ENCODE peak calls at places on chromosomes 16 and 17, in five cellular contexts. R, G, D, O and K are unnamed samples.

GRCh38 chr17:76938009-76938408 is 69.8 kb downstream of the MGAT5B start:
- DNase-seq in R (no peak), G (no peak), D (no peak), O (no peak), K (no peak)

GRCh38 chr17:59652119-59652518 is 32.4 kb downstream of the CLTC start:
- DNase-seq in R (no peak), G (no peak), D (peak; percentile 88), O (no peak), K (peak; percentile 44)

GRCh38 chr16:79610771-79611170 is 10.2 kb upstream of the MAF start:
- DNase-seq in R (no peak), G (no peak), D (no peak), O (no peak), K (no peak)

GRCh38 chr17:47622179-47622549 is 27.6 kb upstream of the KPNB1 start:
- DNase-seq in R (no peak), G (no peak), D (no peak), O (no peak), K (no peak)

GRCh38 chr17:63399316-63399715 is 46.8 kb downstream of the CYB561 start:
- DNase-seq in R (no peak), G (no peak), D (peak; percentile 70), O (no peak), K (peak; percentile 55)

GRCh38 chr17:8939496-8940334 is 25.8 kb downstream of the PIK3R5 start:
- DNase-seq in R (no peak), G (peak; percentile 42), D (no peak), O (no peak), K (no peak)

GRCh38 chr16:15607700-15608396 is 35.1 kb downstream of the MARF1 start:
- DNase-seq in R (no peak), G (no peak), D (peak; percentile 82), O (peak; percentile 17), K (peak; percentile 85)

GRCh38 chr17:45108595-45109521 is 23.5 kb downstream of the PLCD3 start:
- DNase-seq in R (no peak), G (no peak), D (no peak), O (no peak), K (no peak)

GRCh38 chr17:2101448-2102257 is 46.8 kb downstream of the HIC1 start:
- DNase-seq in R (no peak), G (no peak), D (no peak), O (no peak), K (no peak)

GRCh38 chr17:1786708-1787107 is 24.8 kb downstream of the SERPINF1 start:
- DNase-seq in R (no peak), G (no peak), D (peak; percentile 16), O (no peak), K (no peak)

GRCh38 chr16:2042171-2042570 is 5.5 kb downstream of the NTHL1 start:
- DNase-seq in R (no peak), G (no peak), D (no peak), O (no peak), K (no peak)

GRCh38 chr16:20916289-20916688 is 15.7 kb downstream of the LYRM1 start:
- DNase-seq in R (no peak), G (no peak), D (no peak), O (no peak), K (no peak)

GRCh38 chr16:28293589-28293935 is 1.2 kb downstream of the SBK1 start:
- DNase-seq in R (no peak), G (no peak), D (no peak), O (no peak), K (no peak)
- H3K4ac ChIP-seq in R (peak overlapping the region; percentile 24), G (no peak overlapping the region), D (no peak overlapping the region), O (peak overlapping the region; percentile 75), K (no peak overlapping the region)

GRCh38 chr16:85620403-85620802 is 7.3 kb downstream of the GSE1 start:
- DNase-seq in R (no peak), G (no peak), D (no peak), O (no peak), K (no peak)

GRCh38 chr16:85619089-85619850 is 6.1 kb downstream of the GSE1 start:
- DNase-seq in R (no peak), G (no peak), D (no peak), O (no peak), K (no peak)

GRCh38 chr16:85616608-85617311 is 3.6 kb downstream of the GSE1 start:
- DNase-seq in R (no peak), G (no peak), D (no peak), O (no peak), K (peak; percentile 71)

GRCh38 chr16:85617948-85618347 is 4.8 kb downstream of the GSE1 start:
- DNase-seq in R (no peak), G (no peak), D (no peak), O (no peak), K (no peak)

GRCh38 chr16:85618509-85618908 is 5.4 kb downstream of the GSE1 start:
- DNase-seq in R (no peak), G (no peak), D (no peak), O (no peak), K (no peak)
- H3K23ac ChIP-seq in R (no peak overlapping the region), G (no peak overlapping the region), D (no peak overlapping the region), O (no peak overlapping the region), K (no peak overlapping the region)

DNA sequence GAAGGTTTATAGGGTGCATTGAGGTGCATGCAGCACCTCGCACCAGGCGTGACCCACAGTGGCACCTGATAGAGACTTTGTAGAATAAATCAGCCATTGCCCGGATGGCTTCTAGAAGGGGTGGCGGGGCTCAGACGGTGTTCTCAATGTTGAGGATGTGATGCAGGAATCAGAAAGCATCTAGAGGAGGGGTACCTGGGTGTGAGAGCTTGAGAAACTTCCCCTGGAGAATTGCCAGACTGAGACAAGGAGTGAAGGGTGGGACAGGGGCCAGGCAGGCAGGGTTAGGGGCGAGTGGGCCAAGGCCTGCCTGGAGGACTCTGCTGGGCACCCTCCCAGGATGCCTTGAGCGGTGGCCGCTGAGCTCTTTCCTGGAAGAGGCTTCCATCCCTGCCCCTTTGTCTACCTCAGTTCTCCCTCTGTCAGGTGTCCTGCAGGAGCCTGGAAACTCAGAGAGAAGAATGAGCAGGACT is 9.3 kb upstream of the ADGRG1 start:
- DNase-seq in R (peak; percentile 38), G (no peak), D (no peak), O (no peak), K (no peak)
- H2BK5ac ChIP-seq in R (no peak overlapping the region), G (no peak overlapping the region), D (no peak overlapping the region), O (no peak overlapping the region), K (no peak overlapping the region)

DNA sequence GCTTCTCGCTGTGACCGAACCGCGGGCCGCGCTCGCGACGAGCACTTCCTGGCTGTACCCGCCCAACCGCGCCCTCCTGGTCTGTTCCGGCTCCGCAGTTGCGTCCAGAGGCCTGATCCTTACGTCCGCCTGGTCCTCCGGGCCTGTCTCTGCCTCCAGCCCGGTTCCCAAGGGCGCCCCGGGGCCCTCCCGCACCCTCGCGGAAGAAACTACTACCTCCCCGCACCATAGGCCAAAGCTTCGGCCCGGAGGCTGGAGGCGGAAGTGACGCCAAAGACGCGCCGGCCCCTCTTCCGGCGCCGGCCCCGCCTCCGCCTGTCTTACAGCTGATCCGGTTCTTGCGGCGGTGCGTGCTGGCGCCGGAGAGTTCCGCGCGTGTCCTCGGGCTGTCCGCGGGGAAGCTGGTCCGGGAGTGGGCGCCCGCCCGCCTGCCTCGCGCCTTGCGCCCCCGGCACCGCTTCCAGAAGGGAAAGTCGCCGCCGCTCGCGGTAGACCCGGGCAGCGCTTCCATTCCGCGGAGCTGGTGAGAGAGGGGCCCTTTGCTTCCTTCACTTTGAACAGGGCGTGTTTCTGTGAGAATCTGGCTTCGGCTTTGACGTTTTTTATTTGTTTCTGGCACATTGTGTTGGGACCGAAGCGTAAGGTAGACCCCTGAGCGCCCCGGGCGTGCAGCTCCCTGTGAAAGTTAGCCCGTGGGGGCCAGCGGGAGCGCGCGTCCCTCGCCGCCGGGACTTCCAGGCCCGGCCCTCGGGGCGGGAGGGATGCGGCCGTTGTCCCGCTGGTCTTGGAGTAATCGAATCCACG is at the start of gene ZNF778:
- DNase-seq in R (peak; percentile 86), G (peak; percentile 80), D (peak; percentile 77), O (peak; percentile 86), K (peak; percentile 90)
- H3K4ac ChIP-seq in R (no peak within 1 kb of the TSS), G (no peak within 1 kb of the TSS), D (peak within 1 kb of the TSS; percentile 97), O (no peak within 1 kb of the TSS), K (peak within 1 kb of the TSS; percentile 100)

DNA sequence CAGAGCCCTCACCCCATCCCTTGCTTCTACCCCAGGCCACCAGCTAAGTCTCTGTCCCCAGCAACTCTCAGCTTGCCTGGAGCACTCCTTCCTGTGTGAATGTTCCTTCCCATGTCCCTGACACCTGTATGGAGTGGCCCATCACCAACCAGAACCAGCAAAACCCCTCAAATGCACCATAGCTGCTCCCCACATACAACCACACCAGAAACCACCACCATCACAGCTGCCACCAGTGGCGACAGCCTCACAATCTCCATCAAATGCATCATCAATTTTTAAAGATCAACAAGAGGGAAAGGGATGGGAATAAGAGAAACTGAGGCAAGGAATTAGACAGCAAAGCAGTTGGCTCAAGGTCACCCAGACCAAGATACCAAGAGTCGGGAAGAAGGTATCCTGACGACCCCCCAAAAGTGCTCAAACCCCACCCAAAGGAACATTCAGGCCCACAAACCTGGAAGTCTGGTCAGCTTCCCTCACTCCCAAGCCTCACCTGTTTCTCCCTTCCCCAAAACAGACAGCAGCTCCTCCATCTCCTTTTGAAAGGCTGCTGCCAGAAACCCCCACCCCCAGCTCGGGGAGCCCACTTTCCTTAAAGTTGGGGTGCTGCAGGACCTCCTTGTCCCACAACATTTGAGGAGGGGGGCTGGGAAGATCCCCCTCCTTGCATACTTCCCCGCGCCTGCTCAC is 1.8 kb downstream of the SRCIN1 start:
- DNase-seq in R (no peak), G (no peak), D (no peak), O (no peak), K (no peak)
- H3K23ac ChIP-seq in R (no peak overlapping the region), G (no peak overlapping the region), D (no peak overlapping the region), O (no peak overlapping the region), K (no peak overlapping the region)

GRCh38 chr17:41505836-41506767 is 690 bp upstream of the KRT13 start:
- DNase-seq in R (no peak), G (no peak), D (no peak), O (no peak), K (no peak)
- H2BK5ac ChIP-seq in R (no peak overlapping the region), G (no peak overlapping the region), D (no peak overlapping the region), O (no peak overlapping the region), K (no peak overlapping the region)

DNA sequence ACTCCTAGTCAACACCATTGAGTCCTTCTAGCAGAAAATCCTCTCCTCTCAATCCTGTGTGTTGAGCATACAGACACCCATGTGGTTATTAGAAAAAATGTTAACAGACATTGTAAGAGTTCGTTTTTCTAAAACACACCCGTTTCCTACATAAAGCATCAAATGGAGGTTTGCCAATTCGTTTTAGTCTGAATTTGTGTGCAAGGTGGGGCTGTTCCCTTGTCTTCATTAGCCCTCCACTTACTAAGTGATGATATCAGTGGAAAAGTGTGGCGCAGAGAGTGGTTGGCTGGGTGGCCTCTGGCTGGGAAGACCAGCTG is 2.7 kb downstream of the NHERF1 start:
- DNase-seq in R (no peak), G (no peak), D (no peak), O (no peak), K (no peak)
- H3K4ac ChIP-seq in R (no peak overlapping the region), G (no peak overlapping the region), D (no peak overlapping the region), O (no peak overlapping the region), K (peak overlapping the region; percentile 48)

GRCh38 chr16:3049921-3050481 is 3.6 kb downstream of the MMP25 start:
- DNase-seq in R (no peak), G (no peak), D (no peak), O (no peak), K (no peak)

GRCh38 chr16:3047387-3047720 is 993 bp downstream of the MMP25 start:
- DNase-seq in R (no peak), G (no peak), D (no peak), O (peak; percentile 35), K (no peak)

GRCh38 chr16:3045758-3046505 is 429 bp upstream of the MMP25 start:
- DNase-seq in R (no peak), G (peak; percentile 66), D (no peak), O (peak; percentile 26), K (no peak)

GRCh38 chr16:3044708-3045107 is 1.7 kb upstream of the MMP25 start:
- DNase-seq in R (no peak), G (no peak), D (no peak), O (no peak), K (no peak)

GRCh38 chr16:3046506-3047386 is at the start of gene MMP25:
- DNase-seq in R (peak; percentile 84), G (no peak), D (no peak), O (no peak), K (no peak)
- H3K23ac ChIP-seq in R (no peak within 1 kb of the TSS), G (no peak within 1 kb of the TSS), D (no peak within 1 kb of the TSS), O (peak within 1 kb of the TSS; percentile 1), K (no peak within 1 kb of the TSS)